ENCODE peak calls at places on chromosomes 11 and 22, in seven cellular contexts. One of them, this sample, is unnamed.

GRCh38 chr11:72720047-72720446 is 32.2 kb downstream of the ARAP1 start:
- DNase-seq in OCI-LY7: no peak
- DNase-seq in IMR-90: no peak
- DNase-seq in activated CD8-positive, alpha-beta T cell treated with anti-CD3 and anti-CD28 coated beads, Interleukin-2, amount 10 ng/mL, durations not matched to agents 7 days and 5 days: no peak
- DNase-seq in LHCN-M2: no peak
- DNase-seq in activated CD4-positive, alpha-beta T cell treated with anti-CD3 and anti-CD28 coated beads, Interleukin-2, amount 50 U/mL, for 48 hours: no peak
- DNase-seq in naive thymus-derived CD8-positive, alpha-beta T cell: no peak
- DNase-seq in this sample: peak

GRCh38 chr11:128463386-128463829 is 124.0 kb downstream of the ETS1 start:
- DNase-seq in OCI-LY7: no peak
- DNase-seq in IMR-90: peak
- DNase-seq in activated CD8-positive, alpha-beta T cell treated with anti-CD3 and anti-CD28 coated beads, Interleukin-2, amount 10 ng/mL, durations not matched to agents 7 days and 5 days: no peak
- DNase-seq in LHCN-M2: peak
- DNase-seq in activated CD4-positive, alpha-beta T cell treated with anti-CD3 and anti-CD28 coated beads, Interleukin-2, amount 50 U/mL, for 48 hours: no peak
- DNase-seq in naive thymus-derived CD8-positive, alpha-beta T cell: no peak
- DNase-seq in this sample: peak

GRCh38 chr22:19213496-19214473 is 35.2 kb upstream of the SLC25A1 start:
- DNase-seq in OCI-LY7: no peak
- DNase-seq in IMR-90: peak
- DNase-seq in activated CD8-positive, alpha-beta T cell treated with anti-CD3 and anti-CD28 coated beads, Interleukin-2, amount 10 ng/mL, durations not matched to agents 7 days and 5 days: no peak
- DNase-seq in LHCN-M2: no peak
- DNase-seq in activated CD4-positive, alpha-beta T cell treated with anti-CD3 and anti-CD28 coated beads, Interleukin-2, amount 50 U/mL, for 48 hours: no peak
- DNase-seq in naive thymus-derived CD8-positive, alpha-beta T cell: no peak
- DNase-seq in this sample: no peak

GRCh38 chr11:10246991-10247390 is 47.0 kb downstream of the SBF2 start:
- DNase-seq in OCI-LY7: no peak
- DNase-seq in IMR-90: no peak
- DNase-seq in activated CD8-positive, alpha-beta T cell treated with anti-CD3 and anti-CD28 coated beads, Interleukin-2, amount 10 ng/mL, durations not matched to agents 7 days and 5 days: no peak
- DNase-seq in LHCN-M2: no peak
- DNase-seq in activated CD4-positive, alpha-beta T cell treated with anti-CD3 and anti-CD28 coated beads, Interleukin-2, amount 50 U/mL, for 48 hours: no peak
- DNase-seq in naive thymus-derived CD8-positive, alpha-beta T cell: no peak
- DNase-seq in this sample: no peak

GRCh38 chr11:119121811-119122124 is 388 bp downstream of the HINFP start:
- DNase-seq in OCI-LY7: no peak
- DNase-seq in IMR-90: no peak
- DNase-seq in activated CD8-positive, alpha-beta T cell treated with anti-CD3 and anti-CD28 coated beads, Interleukin-2, amount 10 ng/mL, durations not matched to agents 7 days and 5 days: peak
- DNase-seq in LHCN-M2: no peak
- DNase-seq in activated CD4-positive, alpha-beta T cell treated with anti-CD3 and anti-CD28 coated beads, Interleukin-2, amount 50 U/mL, for 48 hours: no peak
- DNase-seq in naive thymus-derived CD8-positive, alpha-beta T cell: no peak
- DNase-seq in this sample: no peak

GRCh38 chr11:86388198-86388597 is 13.5 kb downstream of the CCDC81 start:
- DNase-seq in OCI-LY7: no peak
- DNase-seq in IMR-90: no peak
- DNase-seq in activated CD8-positive, alpha-beta T cell treated with anti-CD3 and anti-CD28 coated beads, Interleukin-2, amount 10 ng/mL, durations not matched to agents 7 days and 5 days: no peak
- DNase-seq in LHCN-M2: no peak
- DNase-seq in activated CD4-positive, alpha-beta T cell treated with anti-CD3 and anti-CD28 coated beads, Interleukin-2, amount 50 U/mL, for 48 hours: no peak
- DNase-seq in naive thymus-derived CD8-positive, alpha-beta T cell: no peak
- DNase-seq in this sample: no peak

GRCh38 chr11:45400594-45400993 is 114.5 kb upstream of the SYT13 start:
- DNase-seq in OCI-LY7: no peak
- DNase-seq in IMR-90: peak
- DNase-seq in activated CD8-positive, alpha-beta T cell treated with anti-CD3 and anti-CD28 coated beads, Interleukin-2, amount 10 ng/mL, durations not matched to agents 7 days and 5 days: no peak
- DNase-seq in LHCN-M2: peak
- DNase-seq in activated CD4-positive, alpha-beta T cell treated with anti-CD3 and anti-CD28 coated beads, Interleukin-2, amount 50 U/mL, for 48 hours: no peak
- DNase-seq in naive thymus-derived CD8-positive, alpha-beta T cell: no peak
- DNase-seq in this sample: no peak

GRCh38 chr22:19991645-19992451 is 24.8 kb downstream of the ARVCF start:
- DNase-seq in OCI-LY7: no peak
- DNase-seq in IMR-90: no peak
- DNase-seq in activated CD8-positive, alpha-beta T cell treated with anti-CD3 and anti-CD28 coated beads, Interleukin-2, amount 10 ng/mL, durations not matched to agents 7 days and 5 days: no peak
- DNase-seq in LHCN-M2: no peak
- DNase-seq in activated CD4-positive, alpha-beta T cell treated with anti-CD3 and anti-CD28 coated beads, Interleukin-2, amount 50 U/mL, for 48 hours: no peak
- DNase-seq in naive thymus-derived CD8-positive, alpha-beta T cell: no peak
- DNase-seq in this sample: peak

GRCh38 chr11:57402188-57403066 is 12.0 kb upstream of the PRG2 start:
- DNase-seq in OCI-LY7: no peak
- DNase-seq in IMR-90: no peak
- DNase-seq in activated CD8-positive, alpha-beta T cell treated with anti-CD3 and anti-CD28 coated beads, Interleukin-2, amount 10 ng/mL, durations not matched to agents 7 days and 5 days: no peak
- DNase-seq in LHCN-M2: no peak
- DNase-seq in activated CD4-positive, alpha-beta T cell treated with anti-CD3 and anti-CD28 coated beads, Interleukin-2, amount 50 U/mL, for 48 hours: no peak
- DNase-seq in naive thymus-derived CD8-positive, alpha-beta T cell: no peak
- DNase-seq in this sample: no peak

GRCh38 chr11:110774138-110775014 is 62.1 kb upstream of the ARHGAP20 start:
- DNase-seq in OCI-LY7: no peak
- DNase-seq in IMR-90: peak
- DNase-seq in activated CD8-positive, alpha-beta T cell treated with anti-CD3 and anti-CD28 coated beads, Interleukin-2, amount 10 ng/mL, durations not matched to agents 7 days and 5 days: no peak
- DNase-seq in LHCN-M2: peak
- DNase-seq in activated CD4-positive, alpha-beta T cell treated with anti-CD3 and anti-CD28 coated beads, Interleukin-2, amount 50 U/mL, for 48 hours: no peak
- DNase-seq in naive thymus-derived CD8-positive, alpha-beta T cell: no peak
- DNase-seq in this sample: no peak

GRCh38 chr11:119531091-119531490 is 108.1 kb upstream of the THY1 start:
- DNase-seq in OCI-LY7: no peak
- DNase-seq in IMR-90: no peak
- DNase-seq in activated CD8-positive, alpha-beta T cell treated with anti-CD3 and anti-CD28 coated beads, Interleukin-2, amount 10 ng/mL, durations not matched to agents 7 days and 5 days: no peak
- DNase-seq in LHCN-M2: no peak
- DNase-seq in activated CD4-positive, alpha-beta T cell treated with anti-CD3 and anti-CD28 coated beads, Interleukin-2, amount 50 U/mL, for 48 hours: no peak
- DNase-seq in naive thymus-derived CD8-positive, alpha-beta T cell: no peak
- DNase-seq in this sample: no peak

GRCh38 chr22:38973289-38974169 is 8.6 kb upstream of the APOBEC3B start:
- DNase-seq in OCI-LY7: peak
- DNase-seq in IMR-90: peak
- DNase-seq in activated CD8-positive, alpha-beta T cell treated with anti-CD3 and anti-CD28 coated beads, Interleukin-2, amount 10 ng/mL, durations not matched to agents 7 days and 5 days: peak
- DNase-seq in LHCN-M2: no peak
- DNase-seq in activated CD4-positive, alpha-beta T cell treated with anti-CD3 and anti-CD28 coated beads, Interleukin-2, amount 50 U/mL, for 48 hours: peak
- DNase-seq in naive thymus-derived CD8-positive, alpha-beta T cell: peak
- DNase-seq in this sample: no peak

GRCh38 chr11:128575174-128575955 is 12.0 kb downstream of the ETS1 start:
- DNase-seq in OCI-LY7: no peak
- DNase-seq in IMR-90: no peak
- DNase-seq in activated CD8-positive, alpha-beta T cell treated with anti-CD3 and anti-CD28 coated beads, Interleukin-2, amount 10 ng/mL, durations not matched to agents 7 days and 5 days: no peak
- DNase-seq in LHCN-M2: no peak
- DNase-seq in activated CD4-positive, alpha-beta T cell treated with anti-CD3 and anti-CD28 coated beads, Interleukin-2, amount 50 U/mL, for 48 hours: no peak
- DNase-seq in naive thymus-derived CD8-positive, alpha-beta T cell: no peak
- DNase-seq in this sample: no peak

This sample was measured in left ventricle myocardium superior.